ENCODE peak calls at places on chromosomes 13 and 19, in four cellular contexts. One of them, this sample, is unnamed. For H3K27me3, the result is how much of the 10 kb centered on the place peaks cover.

GRCh38 chr13:102400619-102401125 is 1.2 kb downstream of the FGF14 start:
- DNase-seq in astrocyte: no peak
- DNase-seq in left ventricle myocardium inferior: peak
- DNase-seq in cardiac muscle cell: no peak
- DNase-seq in this sample: no peak

GRCh38 chr19:5665781-5666513 is 14.4 kb downstream of the MICOS13 start:
- DNase-seq in astrocyte: peak
- DNase-seq in left ventricle myocardium inferior: no peak
- DNase-seq in cardiac muscle cell: peak
- DNase-seq in this sample: peak

GRCh38 chr19:12664406-12665280 is 1.9 kb downstream of the MAN2B1 start:
- DNase-seq in astrocyte: no peak
- DNase-seq in left ventricle myocardium inferior: no peak
- DNase-seq in cardiac muscle cell: no peak
- DNase-seq in this sample: no peak

GRCh38 chr13:82675024-82675423 is 1207.2 kb downstream of the SLITRK1 start:
- DNase-seq in astrocyte: no peak
- DNase-seq in left ventricle myocardium inferior: no peak
- DNase-seq in cardiac muscle cell: no peak
- DNase-seq in this sample: no peak

GRCh38 chr13:77516342-77516789 is 19.1 kb upstream of the SCEL start:
- DNase-seq in astrocyte: peak
- DNase-seq in left ventricle myocardium inferior: no peak
- DNase-seq in cardiac muscle cell: peak
- DNase-seq in this sample: peak

GRCh38 chr19:46478356-46478986 is 7.1 kb upstream of the PNMA8A start:
- DNase-seq in astrocyte: peak
- DNase-seq in left ventricle myocardium inferior: no peak
- DNase-seq in cardiac muscle cell: peak
- DNase-seq in this sample: peak

GRCh38 chr19:34832581-34833112 is 59.6 kb upstream of the ZNF599 start:
- DNase-seq in astrocyte: no peak
- DNase-seq in left ventricle myocardium inferior: no peak
- DNase-seq in cardiac muscle cell: no peak
- DNase-seq in this sample: no peak

GRCh38 chr13:51101636-51102218 is 9.3 kb downstream of the C13orf42 start:
- DNase-seq in astrocyte: no peak
- DNase-seq in left ventricle myocardium inferior: no peak
- DNase-seq in cardiac muscle cell: no peak
- DNase-seq in this sample: no peak

GRCh38 chr13:40167327-40167726 is 499.1 kb downstream of the FOXO1 start:
- DNase-seq in astrocyte: no peak
- DNase-seq in left ventricle myocardium inferior: no peak
- DNase-seq in cardiac muscle cell: no peak
- DNase-seq in this sample: no peak
- H3K27me3 ChIP-seq in astrocyte: under half
- H3K27me3 ChIP-seq in left ventricle myocardium inferior: under half
- H3K27me3 ChIP-seq in cardiac muscle cell: under half
- H3K27me3 ChIP-seq in this sample: under half

GRCh38 chr19:45440873-45441654 is 17.3 kb upstream of the ERCC1 start:
- DNase-seq in astrocyte: peak
- DNase-seq in left ventricle myocardium inferior: no peak
- DNase-seq in cardiac muscle cell: peak
- DNase-seq in this sample: no peak
- H3K27ac ChIP-seq in astrocyte: peak
- H3K27ac ChIP-seq in left ventricle myocardium inferior: peak
- H3K27ac ChIP-seq in cardiac muscle cell: peak
- H3K27ac ChIP-seq in this sample: no peak

GRCh38 chr19:18790566-18791314 is at the start of gene COMP:
- DNase-seq in astrocyte: no peak
- DNase-seq in left ventricle myocardium inferior: no peak
- DNase-seq in cardiac muscle cell: no peak
- DNase-seq in this sample: no peak
- H3K27me3 ChIP-seq in astrocyte: half or more
- H3K27me3 ChIP-seq in left ventricle myocardium inferior: half or more
- H3K27me3 ChIP-seq in cardiac muscle cell: half or more
- H3K27me3 ChIP-seq in this sample: half or more

DNA sequence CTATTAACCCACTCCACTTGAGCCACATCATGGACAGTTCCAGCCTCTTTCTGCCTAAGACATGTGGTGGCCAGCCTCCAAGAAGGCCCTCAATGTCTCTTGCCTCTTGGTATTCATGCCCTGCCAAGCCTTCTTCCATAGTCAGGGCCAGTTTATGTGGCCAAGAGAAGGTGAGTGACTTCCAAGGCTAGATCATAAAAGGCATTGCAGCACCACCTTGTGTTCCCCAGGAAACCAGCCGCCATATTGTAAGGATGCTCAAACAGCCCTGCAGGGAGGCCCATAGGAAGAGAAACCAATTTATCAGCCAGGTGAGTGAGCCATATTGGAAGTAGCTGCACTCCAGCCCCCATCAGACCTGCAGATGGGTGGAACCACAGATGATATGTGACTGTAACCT is 12.3 kb upstream of the DNMT1 start:
- DNase-seq in astrocyte: no peak
- DNase-seq in left ventricle myocardium inferior: no peak
- DNase-seq in cardiac muscle cell: no peak
- DNase-seq in this sample: no peak
- H3K27ac ChIP-seq in astrocyte: peak
- H3K27ac ChIP-seq in left ventricle myocardium inferior: no peak
- H3K27ac ChIP-seq in cardiac muscle cell: no peak
- H3K27ac ChIP-seq in this sample: no peak

GRCh38 chr13:71865858-71866172 is 1.2 kb downstream of the DACH1 start:
- DNase-seq in astrocyte: no peak
- DNase-seq in left ventricle myocardium inferior: peak
- DNase-seq in cardiac muscle cell: peak
- DNase-seq in this sample: no peak
- H3K27me3 ChIP-seq in astrocyte: under half
- H3K27me3 ChIP-seq in left ventricle myocardium inferior: under half
- H3K27me3 ChIP-seq in cardiac muscle cell: half or more
- H3K27me3 ChIP-seq in this sample: under half

DNA sequence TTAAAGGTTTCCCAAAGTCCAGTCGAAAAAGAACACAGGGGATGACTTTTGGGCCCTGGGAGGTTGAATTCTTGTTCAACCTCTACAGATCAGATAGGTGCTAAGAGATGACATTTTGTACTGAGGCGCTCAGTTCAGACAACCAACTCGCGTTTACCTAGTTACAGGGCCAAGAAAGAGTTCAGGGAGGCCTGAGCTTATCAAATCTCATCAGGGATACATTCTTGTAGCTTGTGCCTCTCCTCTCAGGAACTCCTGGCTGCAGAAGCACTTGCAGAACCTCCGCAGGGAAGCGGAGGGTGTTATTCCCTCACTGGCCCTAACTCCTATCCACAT is 825 bp downstream of the ZNF776 start:
- DNase-seq in astrocyte: no peak
- DNase-seq in left ventricle myocardium inferior: no peak
- DNase-seq in cardiac muscle cell: no peak
- DNase-seq in this sample: no peak
- H3K27ac ChIP-seq in astrocyte: no peak
- H3K27ac ChIP-seq in left ventricle myocardium inferior: peak
- H3K27ac ChIP-seq in cardiac muscle cell: peak
- H3K27ac ChIP-seq in this sample: no peak

GRCh38 chr19:7706662-7707454 is 4.9 kb upstream of the FCER2 start:
- DNase-seq in astrocyte: no peak
- DNase-seq in left ventricle myocardium inferior: no peak
- DNase-seq in cardiac muscle cell: no peak
- DNase-seq in this sample: no peak
- H3K27me3 ChIP-seq in astrocyte: under half
- H3K27me3 ChIP-seq in left ventricle myocardium inferior: under half
- H3K27me3 ChIP-seq in cardiac muscle cell: under half
- H3K27me3 ChIP-seq in this sample: under half

DNA sequence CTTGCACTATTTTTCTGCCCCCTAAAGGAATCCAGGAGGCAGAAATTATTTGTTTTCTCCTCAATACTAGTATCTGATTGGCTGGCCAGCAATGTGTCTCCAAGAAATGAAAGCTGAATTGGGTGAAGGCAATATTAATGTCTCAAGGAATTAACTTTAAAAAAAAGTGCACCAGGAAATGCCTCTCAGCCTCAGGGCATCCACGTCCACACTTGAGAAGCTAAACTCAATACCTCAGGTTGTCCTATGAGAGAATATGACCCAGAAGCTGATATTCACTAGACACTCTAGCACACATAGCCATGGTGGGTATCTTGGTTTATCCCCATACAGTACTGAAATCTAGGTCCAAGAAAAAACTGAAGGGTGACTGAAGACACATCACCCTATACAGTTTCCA is 2.1 kb downstream of the ZNF91 start:
- DNase-seq in astrocyte: no peak
- DNase-seq in left ventricle myocardium inferior: no peak
- DNase-seq in cardiac muscle cell: no peak
- DNase-seq in this sample: no peak
- H3K27ac ChIP-seq in astrocyte: no peak
- H3K27ac ChIP-seq in left ventricle myocardium inferior: peak
- H3K27ac ChIP-seq in cardiac muscle cell: no peak
- H3K27ac ChIP-seq in this sample: no peak

GRCh38 chr19:33252971-33253370 is 27.3 kb upstream of the SLC7A10 start:
- DNase-seq in astrocyte: no peak
- DNase-seq in left ventricle myocardium inferior: no peak
- DNase-seq in cardiac muscle cell: no peak
- DNase-seq in this sample: no peak
- H3K27me3 ChIP-seq in astrocyte: under half
- H3K27me3 ChIP-seq in left ventricle myocardium inferior: half or more
- H3K27me3 ChIP-seq in cardiac muscle cell: under half
- H3K27me3 ChIP-seq in this sample: under half